ENCODE peak calls at places on chromosomes 1 and 21, in seven cellular contexts. S is kidney tubule cell; Y is psoas muscle; J is Caki2; F is GM12865; I is effector memory CD8-positive, alpha-beta T cell; U is uterus. Q is an unnamed sample.

GRCh38 chr1:194535369-194535768 is 1349.0 kb upstream of the B3GALT2 start:
- DNase-seq in S (no peak), Y (no peak), J (no peak), F (no peak), I (no peak), U (no peak), Q (peak)

GRCh38 chr1:198232407-198232806 is 75.6 kb downstream of the NEK7 start:
- DNase-seq in S (peak), Y (no peak), J (no peak), F (no peak), I (no peak), U (no peak), Q (no peak)

GRCh38 chr1:234331511-234331910 is 41.7 kb upstream of the COA6 start:
- DNase-seq in S (no peak), Y (no peak), J (no peak), F (no peak), I (no peak), U (no peak), Q (no peak)

GRCh38 chr1:206932271-206932670 is 10.5 kb upstream of the FCMR start:
- DNase-seq in S (no peak), Y (no peak), J (no peak), F (no peak), I (no peak), U (no peak), Q (no peak)

GRCh38 chr1:164726235-164726634 is 167.3 kb downstream of the PBX1 start:
- DNase-seq in S (peak), Y (no peak), J (no peak), F (no peak), I (no peak), U (peak), Q (peak)

GRCh38 chr1:211420389-211420788 is 71.6 kb downstream of the RD3 start:
- DNase-seq in S (no peak), Y (no peak), J (peak), F (peak), I (no peak), U (no peak), Q (peak)

GRCh38 chr1:154765970-154766369 is 104.1 kb downstream of the KCNN3 start:
- DNase-seq in S (peak), Y (no peak), J (no peak), F (no peak), I (no peak), U (peak), Q (peak)

GRCh38 chr1:46223472-46223943 is 20.4 kb downstream of the LURAP1 start:
- DNase-seq in S (peak), Y (peak), J (peak), F (peak), I (peak), U (peak), Q (peak)

GRCh38 chr21:40902993-40903392 is 56.0 kb upstream of the DSCAM start:
- DNase-seq in S (no peak), Y (no peak), J (no peak), F (no peak), I (no peak), U (no peak), Q (no peak)

GRCh38 chr21:39034590-39035536 is 148.4 kb downstream of the PSMG1 start:
- DNase-seq in S (no peak), Y (no peak), J (no peak), F (no peak), I (no peak), U (no peak), Q (no peak)

GRCh38 chr1:23196627-23197328 is 20.5 kb downstream of the HTR1D start:
- DNase-seq in S (peak), Y (no peak), J (peak), F (no peak), I (no peak), U (no peak), Q (peak)

GRCh38 chr1:115313173-115313572 is 24.9 kb downstream of the NGF start:
- DNase-seq in S (no peak), Y (no peak), J (no peak), F (no peak), I (no peak), U (no peak), Q (no peak)

GRCh38 chr1:38964140-38964548 is 22.5 kb upstream of the RHBDL2 start:
- DNase-seq in S (no peak), Y (no peak), J (no peak), F (peak), I (no peak), U (no peak), Q (no peak)

GRCh38 chr1:229407206-229408026 is 26.5 kb downstream of the ACTA1 start:
- DNase-seq in S (no peak), Y (peak), J (no peak), F (no peak), I (no peak), U (no peak), Q (peak)

GRCh38 chr21:35011681-35012080 is 37.4 kb downstream of the RUNX1 start:
- DNase-seq in S (no peak), Y (no peak), J (no peak), F (no peak), I (no peak), U (no peak), Q (no peak)

GRCh38 chr1:4593106-4593505 is 61.3 kb upstream of the AJAP1 start:
- DNase-seq in S (no peak), Y (no peak), J (no peak), F (no peak), I (no peak), U (no peak), Q (no peak)

GRCh38 chr1:234987415-234988159 is 141.1 kb downstream of the TOMM20 start:
- DNase-seq in S (peak), Y (peak), J (peak), F (peak), I (no peak), U (peak), Q (peak)

GRCh38 chr1:90833497-90834087 is 116.5 kb upstream of the BARHL2 start:
- DNase-seq in S (no peak), Y (no peak), J (no peak), F (no peak), I (no peak), U (no peak), Q (no peak)

GRCh38 chr1:209692296-209692695 is 12.3 kb upstream of the HSD11B1 start:
- DNase-seq in S (no peak), Y (no peak), J (no peak), F (no peak), I (no peak), U (no peak), Q (no peak)

GRCh38 chr1:229862017-229862774 is 204.8 kb upstream of the GALNT2 start:
- DNase-seq in S (no peak), Y (no peak), J (no peak), F (no peak), I (no peak), U (peak), Q (no peak)

GRCh38 chr21:34950980-34951379 is 98.1 kb downstream of the RUNX1 start:
- DNase-seq in S (no peak), Y (no peak), J (no peak), F (no peak), I (no peak), U (no peak), Q (no peak)

GRCh38 chr1:205354259-205354904 is 2.3 kb downstream of the KLHDC8A start:
- DNase-seq in S (peak), Y (no peak), J (peak), F (peak), I (peak), U (peak), Q (peak)

GRCh38 chr1:214640431-214641213 is 37.6 kb downstream of the CENPF start:
- DNase-seq in S (no peak), Y (no peak), J (no peak), F (no peak), I (no peak), U (no peak), Q (no peak)

GRCh38 chr1:4270651-4271337 is 370.7 kb upstream of the C1orf174 start:
- DNase-seq in S (no peak), Y (no peak), J (no peak), F (no peak), I (no peak), U (no peak), Q (no peak)

GRCh38 chr1:46687095-46687659 is 15.5 kb downstream of the TEX38 start:
- DNase-seq in S (no peak), Y (peak), J (no peak), F (no peak), I (no peak), U (peak), Q (peak)

GRCh38 chr1:170367615-170368014 is 164.4 kb upstream of the GORAB start:
- DNase-seq in S (no peak), Y (no peak), J (no peak), F (no peak), I (no peak), U (no peak), Q (no peak)

GRCh38 chr1:17588048-17588781 is 48.7 kb downstream of the ARHGEF10L start:
- DNase-seq in S (peak), Y (no peak), J (peak), F (no peak), I (no peak), U (no peak), Q (peak)

Q was measured in EL.